ENCODE peak calls at places on chromosomes 16 and 17, in four cellular contexts. A is AG09319; I is nephron progenitor cell; B is CD8-positive, alpha-beta T cell. C is an unnamed sample.

GRCh38 chr17:78379134-78379497 is 667 bp downstream of the PGS1 start:
- DNase-seq in B (no peak), I (no peak), A (no peak), C (no peak)

GRCh38 chr16:79316004-79316458 is 284.5 kb downstream of the MAF start:
- DNase-seq in I (no peak), B (no peak), A (no peak), C (no peak)

GRCh38 chr16:48366165-48367093 is 18.8 kb downstream of the SIAH1 start:
- DNase-seq in B (peak), A (peak), I (peak), C (no peak)

GRCh38 chr16:84032458-84033178 is 10.0 kb downstream of the SLC38A8 start:
- DNase-seq in I (no peak), B (no peak), A (no peak), C (no peak)

GRCh38 chr16:2720719-2721633 is 952 bp upstream of the PRSS27 start:
- DNase-seq in I (peak), B (peak), A (peak), C (peak)

GRCh38 chr17:65297384-65297783 is 160.2 kb downstream of the RGS9 start:
- DNase-seq in B (no peak), I (no peak), A (no peak), C (no peak)

GRCh38 chr17:40953876-40954275 is 12.9 kb downstream of the KRT39 start:
- DNase-seq in A (peak), B (no peak), I (no peak), C (no peak)

GRCh38 chr16:53545433-53545832 is 42.4 kb upstream of the AKTIP start:
- DNase-seq in A (no peak), I (no peak), B (peak), C (no peak)

GRCh38 chr16:89325861-89326471 is 108.5 kb downstream of the ZNF778 start:
- DNase-seq in I (no peak), A (peak), B (no peak), C (no peak)

GRCh38 chr17:36682804-36683203 is 81.4 kb downstream of the MRM1 start:
- DNase-seq in I (no peak), A (no peak), B (no peak), C (no peak)

GRCh38 chr16:3431779-3432219 is 11.5 kb downstream of the ZNF597 start:
- DNase-seq in I (no peak), A (no peak), B (peak), C (peak)

GRCh38 chr16:64470916-64471315 is 650.9 kb downstream of the CDH11 start:
- DNase-seq in I (no peak), B (no peak), A (no peak), C (no peak)

GRCh38 chr17:41968676-41969075 is 2.1 kb downstream of the CNP start:
- DNase-seq in A (no peak), I (no peak), B (no peak), C (no peak)

GRCh38 chr17:40963838-40964237 is 2.9 kb downstream of the KRT39 start:
- DNase-seq in I (no peak), A (no peak), B (no peak), C (no peak)

GRCh38 chr17:561118-561517 is 153.5 kb downstream of the VPS53 start:
- DNase-seq in B (no peak), A (no peak), I (no peak), C (no peak)

GRCh38 chr16:9260665-9261064 is 169.2 kb downstream of the HAPSTR1 start:
- DNase-seq in B (no peak), I (no peak), A (no peak), C (no peak)

GRCh38 chr17:46763416-46763815 is 55.1 kb downstream of the WNT3 start:
- DNase-seq in A (no peak), I (no peak), B (no peak), C (no peak)

GRCh38 chr17:149897-150575 is 12.7 kb downstream of the SCGB1C2 start:
- DNase-seq in B (no peak), A (no peak), I (no peak), C (peak)

GRCh38 chr17:27339198-27339835 is 45.4 kb downstream of the WSB1 start:
- DNase-seq in B (no peak), I (no peak), A (no peak), C (no peak)

GRCh38 chr17:79842656-79843474 is 3.6 kb upstream of the CBX4 start:
- DNase-seq in A (no peak), B (no peak), I (peak), C (peak)

GRCh38 chr16:89805136-89805905 is 11.1 kb downstream of the FANCA start:
- DNase-seq in I (no peak), B (no peak), A (peak), C (no peak)

GRCh38 chr16:56849690-56850680 is 15.0 kb upstream of the SLC12A3 start:
- DNase-seq in A (no peak), B (no peak), I (no peak), C (no peak)

GRCh38 chr16:14559809-14560227 is 70.2 kb downstream of the PARN start:
- DNase-seq in A (no peak), I (no peak), B (no peak), C (no peak)

GRCh38 chr17:38558751-38559024 is 47.1 kb downstream of the SRCIN1 start:
- DNase-seq in B (no peak), A (no peak), I (no peak), C (no peak)

GRCh38 chr16:80666378-80667257 is 125.8 kb downstream of the DYNLRB2 start:
- DNase-seq in I (no peak), B (no peak), A (no peak), C (no peak)

GRCh38 chr16:57759131-57759530 is 23.6 kb downstream of the KATNB1 start:
- DNase-seq in B (no peak), A (no peak), I (no peak), C (no peak)

GRCh38 chr17:3683054-3683511 is 12.9 kb downstream of the P2RX5 start:
- DNase-seq in A (no peak), I (peak), B (peak), C (peak)

GRCh38 chr17:64348666-64349065 is 42.0 kb downstream of the PECAM1 start:
- DNase-seq in B (no peak), A (no peak), I (no peak), C (no peak)

GRCh38 chr17:12979826-12980500 is 37.9 kb downstream of the ELAC2 start:
- DNase-seq in A (no peak), I (no peak), B (no peak), C (no peak)

GRCh38 chr16:74760007-74760767 is 14.4 kb downstream of the FA2H start:
- DNase-seq in B (no peak), I (no peak), A (no peak), C (no peak)

GRCh38 chr17:32569171-32570080 is 82.6 kb downstream of the CDK5R1 start:
- DNase-seq in B (no peak), A (no peak), I (no peak), C (no peak)

GRCh38 chr16:54957403-54957802 is 26.7 kb downstream of the IRX5 start:
- DNase-seq in B (no peak), A (no peak), I (no peak), C (no peak)

GRCh38 chr17:8387914-8388651 is 5.1 kb upstream of the RPL26 start:
- DNase-seq in A (no peak), B (no peak), I (no peak), C (peak)

GRCh38 chr17:19546289-19547065 is 12.8 kb downstream of the SLC47A1 start:
- DNase-seq in B (no peak), I (no peak), A (no peak), C (no peak)

GRCh38 chr16:84504420-84505248 is at the start of gene MEAK7:
- DNase-seq in A (peak), B (peak), I (peak), C (peak)

GRCh38 chr16:53528797-53529196 is 25.8 kb upstream of the AKTIP start:
- DNase-seq in B (no peak), I (no peak), A (no peak), C (no peak)

GRCh38 chr17:74417178-74418045 is 14.5 kb upstream of the GPRC5C start:
- DNase-seq in B (no peak), A (no peak), I (peak), C (no peak)

GRCh38 chr17:21362331-21362931 is 13.7 kb upstream of the KCNJ12 start:
- DNase-seq in I (no peak), B (no peak), A (no peak), C (no peak)

GRCh38 chr16:72974142-72974769 is 73.7 kb downstream of the ZFHX3 start:
- DNase-seq in I (no peak), B (no peak), A (no peak), C (no peak)

GRCh38 chr17:81253358-81254131 is 14.4 kb downstream of the NDUFAF8 start:
- DNase-seq in A (no peak), B (peak), I (peak), C (peak)

GRCh38 chr17:1612400-1612799 is 16.2 kb downstream of the SLC43A2 start:
- DNase-seq in B (no peak), A (no peak), I (no peak), C (no peak)

GRCh38 chr17:1621273-1621954 is 7.2 kb downstream of the SLC43A2 start:
- DNase-seq in A (no peak), B (no peak), I (peak), C (no peak)

GRCh38 chr17:1620486-1620885 is 8.1 kb downstream of the SLC43A2 start:
- DNase-seq in I (no peak), B (no peak), A (no peak), C (no peak)

GRCh38 chr17:1623057-1623456 is 5.6 kb downstream of the SLC43A2 start:
- DNase-seq in I (no peak), B (no peak), A (no peak), C (no peak)

DNA sequence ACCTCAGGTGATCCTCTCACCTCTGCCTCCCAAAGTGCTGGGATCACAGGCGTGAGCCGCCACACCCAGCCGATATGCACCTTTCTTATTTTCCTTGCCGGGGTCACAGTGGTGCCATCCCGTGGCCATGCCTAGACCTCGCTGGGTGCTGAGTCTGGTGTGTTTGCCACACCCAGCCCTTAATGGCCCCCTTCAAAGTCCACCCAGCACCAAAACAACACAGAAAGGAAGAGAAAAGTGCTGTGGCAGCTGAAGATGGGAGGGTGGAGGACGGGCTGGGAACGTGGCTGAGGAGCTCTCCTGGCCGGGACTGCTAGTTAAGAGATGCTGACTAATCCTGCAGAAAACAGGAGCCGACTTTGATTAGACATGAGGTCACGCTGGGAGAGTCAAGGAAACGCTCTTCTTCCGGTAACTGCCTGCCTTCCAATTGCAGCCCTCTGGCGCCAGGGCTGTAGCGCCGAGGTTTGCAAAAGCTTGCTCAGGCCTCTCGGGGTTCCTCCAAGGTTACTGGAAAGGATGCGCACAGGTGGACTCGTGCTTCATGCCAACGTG is 10.9 kb downstream of the SLC43A2 start:
- DNase-seq in A (peak), B (no peak), I (no peak), C (no peak)
- TF ChIP-seq CTCF in A (peak), B (no peak), I (no peak), C (no peak)

GRCh38 chr16:87186876-87187533 is 130.2 kb downstream of the C16orf95 start:
- DNase-seq in I (no peak), B (no peak), A (no peak), C (no peak)

GRCh38 chr16:87188104-87188503 is 129.1 kb downstream of the C16orf95 start:
- DNase-seq in A (no peak), I (no peak), B (no peak), C (no peak)

GRCh38 chr16:87189426-87189825 is 127.8 kb downstream of the C16orf95 start:
- DNase-seq in I (no peak), A (no peak), B (no peak), C (no peak)

GRCh38 chr16:87192418-87193073 is 124.6 kb downstream of the C16orf95 start:
- DNase-seq in I (no peak), A (no peak), B (no peak), C (no peak)

DNA sequence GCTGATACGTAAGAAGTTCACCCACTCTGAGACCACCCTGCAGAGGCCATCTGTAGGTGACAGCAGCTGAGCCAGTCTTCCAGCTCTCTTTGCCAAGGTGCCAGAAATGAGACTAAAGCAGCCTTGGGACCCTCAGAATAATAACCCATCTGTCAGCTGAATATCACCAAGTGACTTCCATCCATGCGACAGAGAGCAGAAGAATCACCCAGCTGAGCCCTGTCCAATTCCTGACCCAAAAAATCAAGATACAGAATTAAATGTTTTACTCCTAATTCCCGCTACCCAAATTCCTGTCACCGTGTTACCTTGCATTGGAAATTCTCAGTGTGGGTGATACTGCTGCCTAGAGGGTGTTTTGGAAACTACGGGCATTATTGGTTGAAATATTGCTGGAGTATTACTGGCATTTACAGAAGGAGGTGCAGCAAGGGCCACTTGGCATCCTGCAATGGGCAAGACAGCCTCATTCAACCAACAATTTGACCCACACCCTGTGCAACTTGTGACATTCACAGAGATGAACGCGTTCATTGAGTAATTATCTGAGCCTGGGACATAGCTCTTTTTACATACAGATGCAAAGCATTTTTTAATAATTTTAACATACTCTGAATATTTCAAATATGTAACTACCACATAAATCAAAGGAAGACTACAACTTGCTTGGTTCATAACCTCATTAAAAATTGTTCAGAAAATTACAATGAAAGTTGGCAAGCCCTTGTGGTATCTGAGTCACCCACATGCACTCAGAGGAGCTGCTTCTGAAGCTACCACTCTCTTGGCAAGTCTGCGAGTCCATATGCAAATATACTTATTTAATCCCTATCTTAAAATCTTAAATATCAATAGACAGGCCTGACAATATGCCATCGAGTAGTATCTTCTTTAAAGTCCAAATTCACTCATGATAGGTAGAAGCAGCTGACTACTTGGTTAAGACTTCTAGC is 126.6 kb downstream of the C16orf95 start:
- DNase-seq in A (no peak), I (no peak), B (no peak), C (no peak)
- TF ChIP-seq CTCF in A (no peak), I (no peak), B (no peak), C (no peak)

DNA sequence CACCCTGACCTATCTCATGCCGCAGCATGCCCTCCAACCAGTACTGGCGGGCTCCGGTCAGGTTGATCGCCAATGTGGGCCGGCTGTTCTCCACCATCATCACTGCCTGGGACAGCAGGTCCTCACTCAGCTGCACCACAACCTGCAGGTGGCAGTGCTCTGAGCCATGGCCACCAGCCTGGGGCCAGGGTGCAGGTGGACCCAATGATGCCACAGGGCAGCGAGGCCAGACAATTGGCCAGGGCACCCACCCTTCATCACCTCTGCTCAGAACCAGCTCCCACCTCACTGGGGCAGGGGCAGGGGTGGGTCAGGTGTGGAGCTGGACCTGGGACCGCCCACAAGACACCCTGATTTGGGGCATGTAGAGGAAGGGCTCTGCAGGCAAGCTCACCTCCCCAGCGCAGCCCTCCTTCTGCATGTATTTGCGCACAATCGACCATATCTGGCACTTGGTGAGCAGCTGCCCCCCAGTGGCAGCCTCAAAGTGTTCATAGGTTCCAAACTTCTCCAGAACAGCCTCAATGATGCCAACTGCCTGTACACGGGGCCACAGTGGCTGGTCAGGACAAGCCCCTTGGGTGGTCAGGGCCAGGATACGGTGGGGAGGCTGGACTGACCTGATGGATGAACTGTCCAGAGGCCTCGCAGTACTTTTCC is 4.2 kb downstream of the MATCAP1 start:
- DNase-seq in I (no peak), A (no peak), B (no peak), C (no peak)
- TF ChIP-seq CTCF in I (no peak), A (peak), B (no peak), C (no peak)

DNA sequence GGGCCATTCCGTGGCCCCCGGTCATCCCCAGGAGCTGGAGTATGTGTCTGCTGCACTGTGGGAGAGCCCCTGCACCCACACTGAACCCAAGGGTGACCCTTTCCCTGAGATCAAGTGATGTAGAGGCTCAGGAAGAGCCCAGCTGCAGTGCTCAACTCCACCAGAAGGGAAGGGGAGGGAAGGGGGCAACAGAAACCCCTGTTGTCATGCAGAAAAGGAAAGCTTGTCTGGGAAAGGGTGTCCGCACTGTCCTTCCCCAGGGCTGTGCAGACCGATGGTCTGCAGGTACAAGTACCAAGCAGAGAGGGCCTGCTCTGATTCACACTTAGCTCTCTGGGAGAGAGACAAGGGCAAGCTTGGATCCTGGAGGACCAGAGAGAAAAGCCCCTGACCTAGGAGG is 45.7 kb upstream of the TOB1 start:
- DNase-seq in I (no peak), A (no peak), B (no peak), C (no peak)
- TF ChIP-seq CTCF in I (no peak), A (no peak), B (no peak), C (no peak)

GRCh38 chr17:6752068-6752909 is 3.6 kb upstream of the XAF1 start:
- DNase-seq in B (no peak), I (no peak), A (peak), C (no peak)
- TF ChIP-seq CTCF in B (no peak), I (no peak), A (no peak), C (no peak)

GRCh38 chr17:51653902-51654301 is 393.6 kb downstream of the UTP18 start:
- DNase-seq in A (no peak), I (peak), B (no peak), C (no peak)
- TF ChIP-seq CTCF in A (no peak), I (peak), B (no peak), C (no peak)

GRCh38 chr17:61309362-61309761 is 90.3 kb upstream of the TBX2 start:
- DNase-seq in I (no peak), B (no peak), A (no peak), C (no peak)

GRCh38 chr17:61310611-61311010 is 89.0 kb upstream of the TBX2 start:
- DNase-seq in I (no peak), B (no peak), A (no peak), C (no peak)

GRCh38 chr17:61312406-61313295 is 87.0 kb upstream of the TBX2 start:
- DNase-seq in B (no peak), A (no peak), I (no peak), C (no peak)

GRCh38 chr17:61307905-61308886 is 91.4 kb upstream of the TBX2 start:
- DNase-seq in A (peak), B (no peak), I (no peak), C (no peak)

GRCh38 chr17:61309857-61310256 is 89.8 kb upstream of the TBX2 start:
- DNase-seq in B (no peak), I (no peak), A (no peak), C (no peak)
- TF ChIP-seq CTCF in B (no peak), I (no peak), A (no peak), C (no peak)

C was measured in natural killer cell.